ENCODE peak calls at places on chromosomes 7 and 10, in five cellular contexts. L, F, N, K and V are unnamed samples.

GRCh38 chr7:81525901-81526300 is 243.9 kb downstream of the HGF start:
- DNase-seq in L (no peak), K (no peak), N (no peak), F (no peak), V (no peak)

GRCh38 chr10:59872892-59873463 is 33.4 kb downstream of the CCDC6 start:
- DNase-seq in F (no peak), K (peak), L (peak), N (no peak), V (no peak)

GRCh38 chr7:97407106-97407505 is 289.6 kb downstream of the SDHAF3 start:
- DNase-seq in K (no peak), L (no peak), N (no peak), F (no peak), V (no peak)

GRCh38 chr7:75596727-75597614 is 104.9 kb downstream of the SPDYE5 start:
- DNase-seq in F (no peak), K (no peak), L (peak), N (no peak), V (no peak)

GRCh38 chr7:17680026-17680425 is 260.3 kb downstream of the SNX13 start:
- DNase-seq in F (no peak), L (peak), K (peak), N (no peak), V (no peak)

GRCh38 chr7:44307905-44308740 is 17.3 kb downstream of the CAMK2B start:
- DNase-seq in N (no peak), L (no peak), K (no peak), F (no peak), V (peak)

GRCh38 chr10:69994262-69994661 is 58.4 kb upstream of the MACROH2A2 start:
- DNase-seq in N (no peak), L (peak), F (no peak), K (no peak), V (no peak)

GRCh38 chr10:60114765-60115586 is 208.6 kb upstream of the CCDC6 start:
- DNase-seq in N (no peak), L (peak), F (no peak), K (peak), V (no peak)

DNA sequence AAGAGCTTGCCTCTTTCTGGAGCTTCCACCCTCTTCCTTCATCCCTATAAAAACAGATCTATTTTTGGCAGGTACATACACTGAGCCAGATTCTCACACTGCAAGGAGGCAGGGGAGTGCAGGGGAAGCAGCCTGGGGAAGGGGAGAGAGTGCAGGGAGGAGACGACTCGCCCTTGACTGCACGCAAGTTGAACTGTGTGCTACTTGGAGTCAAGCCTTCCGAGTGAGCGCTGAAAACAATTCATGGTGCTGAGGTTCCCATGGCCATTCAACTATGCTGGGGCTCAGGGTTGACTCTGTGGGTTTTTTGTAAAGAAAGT is 51.3 kb downstream of the HSPA12A start:
- DNase-seq in L (no peak), F (peak), N (no peak), K (no peak), V (no peak)
- H3K27ac ChIP-seq in L (no peak), F (peak), N (peak), K (no peak), V (peak)

DNA sequence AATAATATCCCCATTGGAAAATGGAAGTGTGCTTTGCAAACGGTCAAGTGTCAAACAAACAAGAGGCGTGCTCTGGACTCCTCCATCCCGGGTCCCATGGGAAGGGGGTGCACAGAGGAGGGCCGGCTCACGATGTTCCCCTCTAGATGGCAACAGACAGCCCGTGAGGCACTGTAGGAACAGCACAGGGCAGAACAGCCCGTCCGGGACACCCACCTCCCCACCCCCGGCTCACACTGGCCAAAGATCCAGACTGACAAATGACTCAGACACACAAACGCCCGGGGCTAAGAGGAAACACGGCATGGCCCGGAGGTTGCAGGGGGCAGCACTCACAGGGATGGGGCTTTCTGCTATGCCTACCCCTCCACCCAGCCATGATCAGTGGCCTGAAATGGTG is 4.9 kb upstream of the ELN start:
- DNase-seq in N (peak), F (no peak), L (peak), K (no peak), V (peak)
- TF ChIP-seq CTCF in N (no peak), F (peak), L (no peak), K (peak), V (no peak)

DNA sequence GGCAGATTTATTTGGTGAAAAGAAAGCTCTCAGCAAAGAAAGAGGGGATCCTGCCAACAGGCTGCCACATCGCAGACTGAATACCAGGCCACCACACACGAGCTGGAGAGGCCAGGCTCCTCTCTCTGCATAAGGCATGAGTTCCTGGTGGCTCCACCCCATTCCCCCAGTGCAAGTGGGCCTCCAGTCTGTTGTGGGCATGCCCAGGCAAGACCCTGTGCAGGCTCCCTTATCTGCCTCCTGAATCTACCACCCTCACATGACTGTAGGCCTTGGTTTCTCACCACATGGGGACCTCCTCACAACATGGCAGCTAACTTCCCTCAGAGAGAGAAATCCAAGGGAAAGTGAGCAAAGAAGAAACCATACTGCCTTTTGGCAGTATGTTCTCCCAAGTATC is 26.7 kb upstream of the CUL1 start:
- DNase-seq in F (no peak), L (no peak), N (no peak), K (no peak), V (no peak)
- H3K27ac ChIP-seq in F (no peak), L (no peak), N (no peak), K (no peak), V (no peak)

GRCh38 chr7:103369430-103369829 is 22.0 kb downstream of the PSMC2 start:
- DNase-seq in L (no peak), F (no peak), K (no peak), N (no peak), V (no peak)
- TF ChIP-seq CTCF in L (no peak), F (no peak), K (no peak), N (no peak), V (no peak)

DNA sequence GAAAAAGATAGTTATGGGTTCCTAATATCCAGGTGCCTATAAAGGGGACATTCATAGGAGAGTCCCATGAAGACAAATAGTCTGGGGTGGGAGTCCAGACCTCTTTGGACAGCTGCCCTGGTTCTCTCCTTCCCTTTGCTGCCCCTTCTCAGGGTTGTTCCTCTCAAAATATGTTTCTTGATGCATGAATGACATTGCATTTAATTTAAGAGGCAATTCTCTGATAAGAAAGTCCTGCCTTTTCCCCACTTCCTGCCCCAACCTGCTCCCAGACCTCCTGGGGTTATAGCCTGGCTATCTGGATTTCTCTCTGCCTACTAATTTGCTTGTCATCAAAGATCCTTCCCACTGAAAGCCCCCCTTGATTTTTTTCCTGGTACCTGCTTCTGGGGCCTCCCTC is 12.5 kb upstream of the BTRC start:
- DNase-seq in L (no peak), K (no peak), N (no peak), F (no peak), V (no peak)
- H3K27ac ChIP-seq in L (no peak), K (no peak), N (no peak), F (no peak), V (no peak)

GRCh38 chr7:51223505-51223904 is 93.1 kb downstream of the COBL start:
- DNase-seq in K (no peak), F (no peak), L (no peak), N (no peak), V (peak)

GRCh38 chr7:51222916-51223315 is 93.7 kb downstream of the COBL start:
- DNase-seq in N (no peak), F (no peak), L (no peak), K (no peak), V (peak)

GRCh38 chr7:51226916-51227535 is 89.6 kb downstream of the COBL start:
- DNase-seq in F (no peak), L (no peak), K (no peak), N (no peak), V (peak)

GRCh38 chr7:51226042-51226755 is 90.4 kb downstream of the COBL start:
- DNase-seq in K (no peak), N (no peak), L (no peak), F (no peak), V (peak)

DNA sequence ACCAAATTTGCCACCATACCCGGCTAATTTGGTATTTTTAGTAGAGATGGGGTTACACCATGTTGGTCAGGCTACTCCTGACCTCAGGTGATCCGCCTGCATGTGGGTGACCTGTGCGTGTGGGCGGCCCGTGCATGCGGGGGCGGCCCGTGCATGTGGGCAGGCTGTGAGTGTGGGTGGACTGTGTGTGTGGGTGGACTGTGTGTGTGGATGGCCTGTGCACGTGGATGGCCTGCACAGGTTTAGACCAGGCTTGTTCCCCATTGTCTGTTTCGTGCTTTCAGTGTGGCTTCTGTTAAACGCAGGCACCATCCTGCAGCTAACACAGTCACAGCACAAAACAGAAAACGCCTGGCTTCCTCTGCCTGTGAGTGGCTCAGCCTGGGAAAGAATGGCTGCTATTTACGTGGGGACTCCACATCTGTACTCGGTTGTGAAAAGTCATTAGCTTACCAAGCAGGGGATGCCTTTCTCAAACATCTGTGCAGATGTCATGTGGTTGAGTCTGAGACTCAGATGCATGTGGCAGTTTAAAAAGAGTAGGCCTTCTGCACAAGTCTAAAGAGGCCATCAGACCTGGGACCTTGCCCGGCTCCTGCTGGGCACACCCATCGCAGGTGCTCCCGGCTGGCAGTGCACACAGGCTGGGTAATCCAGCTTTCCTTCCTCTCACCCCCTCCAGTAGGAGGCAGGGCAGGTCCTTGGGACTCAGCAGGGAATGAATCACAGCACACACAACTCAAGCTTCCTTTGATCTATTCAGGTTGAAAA is 91.6 kb downstream of the COBL start:
- DNase-seq in F (no peak), L (peak), K (no peak), N (no peak), V (peak)
- TF ChIP-seq CTCF in F (no peak), L (peak), K (no peak), N (peak), V (no peak)

GRCh38 chr7:140696679-140697446 is at the start of gene NDUFB2:
- DNase-seq in N (peak), F (peak), K (no peak), L (peak), V (peak)
- H3K27ac ChIP-seq in N (peak), F (peak), K (peak), L (peak), V (peak)

GRCh38 chr7:148153611-148154010 is 437.0 kb upstream of the C7orf33 start:
- DNase-seq in N (peak), F (peak), K (no peak), L (no peak), V (no peak)

GRCh38 chr7:148155826-148156225 is 434.7 kb upstream of the C7orf33 start:
- DNase-seq in K (no peak), F (no peak), N (no peak), L (no peak), V (no peak)

GRCh38 chr7:148148456-148148855 is 442.1 kb upstream of the C7orf33 start:
- DNase-seq in L (no peak), N (no peak), K (no peak), F (no peak), V (no peak)

GRCh38 chr7:148149730-148150129 is 440.8 kb upstream of the C7orf33 start:
- DNase-seq in L (no peak), F (no peak), K (no peak), N (no peak), V (no peak)

DNA sequence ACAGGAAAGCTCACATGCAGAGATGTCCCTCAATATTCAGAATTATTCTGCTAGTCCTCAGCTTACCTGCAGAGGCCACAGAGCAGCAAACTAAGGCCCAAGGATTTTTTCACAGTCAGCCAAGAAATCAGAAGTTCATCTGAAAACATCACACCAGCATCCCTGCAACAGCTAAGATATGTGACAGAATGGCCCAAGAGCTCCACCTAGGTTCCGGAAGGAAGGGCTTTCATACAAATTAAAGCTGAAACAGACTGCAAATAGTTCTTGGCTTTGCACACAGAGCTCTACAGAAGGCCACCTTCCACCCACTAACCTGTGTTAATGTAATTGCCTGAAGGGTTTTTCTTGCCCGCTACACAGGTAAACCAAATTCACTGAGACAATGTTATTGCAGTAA is 438.8 kb upstream of the C7orf33 start:
- DNase-seq in K (no peak), F (no peak), N (no peak), L (no peak), V (no peak)
- TF ChIP-seq CTCF in K (no peak), F (no peak), N (no peak), L (no peak), V (no peak)

DNA sequence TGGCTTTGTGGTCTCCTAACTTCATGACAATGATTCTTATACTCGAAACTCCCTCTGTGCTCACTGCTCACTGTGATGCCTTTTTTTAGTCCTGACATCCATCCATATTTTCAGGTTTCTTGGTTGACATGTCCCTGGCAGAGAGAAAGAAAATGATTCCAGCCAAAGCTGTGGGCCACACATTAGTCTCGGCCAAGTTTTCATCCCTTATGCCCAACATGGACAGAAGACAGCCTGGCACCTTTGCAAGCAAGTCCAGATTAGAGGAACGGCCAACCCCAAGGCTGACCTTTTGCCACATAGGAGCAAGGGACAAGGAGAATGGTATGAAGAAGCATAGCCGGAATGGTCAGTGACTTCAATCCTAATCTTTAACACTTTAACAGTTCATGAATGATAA is 8.7 kb upstream of the OPALIN start:
- DNase-seq in F (no peak), N (no peak), L (no peak), K (no peak), V (peak)
- H3K27ac ChIP-seq in F (no peak), N (no peak), L (no peak), K (no peak), V (no peak)

DNA sequence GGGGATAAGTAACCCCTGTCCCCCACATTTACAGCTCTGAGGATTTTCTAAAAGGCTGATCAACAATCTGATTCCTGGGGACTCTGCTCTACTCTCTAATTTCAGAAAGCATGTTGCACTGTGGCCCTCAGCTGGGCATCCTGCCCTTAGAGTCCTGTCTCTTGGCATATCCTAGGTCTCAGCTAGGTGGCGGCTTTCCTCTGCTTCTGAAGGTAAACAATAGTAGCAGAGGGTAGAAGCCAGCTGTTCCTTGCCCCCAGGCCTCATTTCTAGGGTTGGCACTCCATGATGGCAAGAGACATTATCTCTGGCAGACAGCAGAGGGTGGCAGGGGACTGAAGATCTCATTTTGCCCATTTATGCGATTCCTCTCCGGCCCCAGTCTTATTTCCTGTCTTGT is 77.0 kb downstream of the ADCYAP1R1 start:
- DNase-seq in F (no peak), K (no peak), N (no peak), L (no peak), V (no peak)
- TF ChIP-seq CTCF in F (no peak), K (no peak), N (no peak), L (no peak), V (no peak)